ENCODE peak calls at places on chromosome 9, in four cellular contexts. F, P, X and S are unnamed samples.

GRCh38 chr9:120183615-120184014 is 396.4 kb downstream of the CDK5RAP2 start:
- DNase-seq in F (no peak), P (no peak), X (no peak), S (no peak)

GRCh38 chr9:130770679-130771442 is 64.2 kb upstream of the ABL1 start:
- DNase-seq in F (peak; percentile 50), P (no peak), X (peak; percentile 98), S (peak; percentile 47)

GRCh38 chr9:124940894-124941688 is at the start of gene GOLGA1:
- DNase-seq in F (peak; percentile 89), P (peak; percentile 97), X (peak; percentile 96), S (peak; percentile 93)

GRCh38 chr9:125258832-125259534 is 2.6 kb upstream of the GAPVD1 start:
- DNase-seq in F (peak; percentile 55), P (no peak), X (no peak), S (no peak)

GRCh38 chr9:28770827-28771226 is 1197.5 kb upstream of the C9orf72 start:
- DNase-seq in F (no peak), P (no peak), X (no peak), S (no peak)

GRCh38 chr9:37449877-37450632 is 15.2 kb downstream of the ZBTB5 start:
- DNase-seq in F (no peak), P (no peak), X (no peak), S (no peak)

GRCh38 chr9:127873886-127874285 is 3.6 kb downstream of the AK1 start:
- DNase-seq in F (no peak), P (no peak), X (no peak), S (no peak)

GRCh38 chr9:137176302-137177182 is 4.7 kb upstream of the TMEM210 start:
- DNase-seq in F (peak; percentile 49), P (no peak), X (peak; percentile 55), S (no peak)

GRCh38 chr9:91690540-91691249 is 259.3 kb downstream of the ROR2 start:
- DNase-seq in F (no peak), P (no peak), X (no peak), S (no peak)

GRCh38 chr9:112233769-112234168 is 58.7 kb upstream of the SUSD1 start:
- DNase-seq in F (peak; percentile 18), P (no peak), X (no peak), S (no peak)

GRCh38 chr9:35482071-35482470 is 7.8 kb upstream of the RUSC2 start:
- DNase-seq in F (no peak), P (no peak), X (no peak), S (no peak)

GRCh38 chr9:33415152-33416038 is 13.0 kb upstream of the AQP7 start:
- DNase-seq in F (peak; percentile 99), P (peak; percentile 93), X (peak; percentile 80), S (peak; percentile 51)

GRCh38 chr9:93306081-93306480 is 122.1 kb downstream of the WNK2 start:
- DNase-seq in F (no peak), P (peak; percentile 45), X (no peak), S (no peak)

GRCh38 chr9:4298255-4299005 is 1.4 kb downstream of the GLIS3 start:
- DNase-seq in F (no peak), P (peak; percentile 72), X (no peak), S (no peak)

GRCh38 chr9:75039006-75039405 is 10.9 kb upstream of the CARNMT1 start:
- DNase-seq in F (no peak), P (no peak), X (no peak), S (no peak)

GRCh38 chr9:132283863-132284262 is 70.9 kb downstream of the SETX start:
- DNase-seq in F (no peak), P (no peak), X (no peak), S (no peak)

GRCh38 chr9:111959468-111959941 is 62.9 kb downstream of the UGCG start:
- DNase-seq in F (peak; percentile 27), P (no peak), X (no peak), S (no peak)

GRCh38 chr9:38329980-38330379 is 62.5 kb upstream of the ALDH1B1 start:
- DNase-seq in F (no peak), P (no peak), X (no peak), S (no peak)

GRCh38 chr9:81108391-81108790 is 581.0 kb downstream of the TLE1 start:
- DNase-seq in F (no peak), P (no peak), X (no peak), S (no peak)

GRCh38 chr9:108467653-108468324 is 388.0 kb downstream of the ACTL7B start:
- DNase-seq in F (peak; percentile 87), P (no peak), X (no peak), S (no peak)

GRCh38 chr9:108466238-108466637 is 389.5 kb downstream of the ACTL7B start:
- DNase-seq in F (no peak), P (no peak), X (no peak), S (no peak)

GRCh38 chr9:108468364-108468763 is 387.4 kb downstream of the ACTL7B start:
- DNase-seq in F (no peak), P (peak; percentile 84), X (peak; percentile 35), S (peak; percentile 40)

GRCh38 chr9:108469654-108470053 is 386.1 kb downstream of the ACTL7B start:
- DNase-seq in F (no peak), P (no peak), X (no peak), S (no peak)

GRCh38 chr9:108463927-108464606 is 391.7 kb downstream of the ACTL7B start:
- DNase-seq in F (no peak), P (no peak), X (no peak), S (no peak)
- TF ChIP-seq ZNF274 in F (no peak), P (no peak), X (no peak), S (no peak)

DNA sequence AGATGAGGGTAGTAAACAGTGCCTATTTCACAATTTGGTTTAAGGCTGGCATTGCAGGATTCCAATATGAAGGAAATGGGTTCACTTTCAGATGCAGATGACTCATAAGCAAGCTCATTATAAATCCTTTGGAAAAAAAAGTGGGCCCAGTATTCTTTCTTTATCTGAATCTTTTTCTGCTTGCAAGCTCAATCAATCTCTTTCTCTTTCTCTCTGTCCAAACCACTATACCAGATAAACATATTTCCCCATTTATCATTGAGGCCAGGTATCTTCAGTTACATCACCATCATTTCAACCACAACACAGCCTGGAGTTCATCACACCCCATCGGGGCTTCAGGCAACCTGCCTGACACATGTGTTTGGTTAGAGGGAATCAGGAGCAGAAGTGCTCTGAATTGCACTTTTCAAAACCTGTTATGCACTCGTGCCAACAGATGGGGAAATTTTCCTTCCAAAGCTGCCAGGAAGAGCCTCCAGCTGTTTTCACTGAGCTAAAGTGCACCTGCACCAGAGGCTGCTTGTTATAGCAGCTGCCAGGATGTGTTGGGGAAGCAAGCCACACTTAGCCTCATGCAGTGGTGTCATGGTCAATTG is 30.0 kb upstream of the MAMDC2 start:
- DNase-seq in F (no peak), P (no peak), X (no peak), S (no peak)
- TF ChIP-seq ZNF274 in F (no peak), P (no peak), X (no peak), S (no peak)

GRCh38 chr9:121299467-121300282 is 31.7 kb downstream of the GSN start:
- DNase-seq in F (no peak), P (peak; percentile 62), X (no peak), S (no peak)
- TF ChIP-seq ZNF274 in F (peak; percentile 38), P (no peak), X (no peak), S (no peak)

GRCh38 chr9:73200694-73201432 is 49.2 kb downstream of the ANXA1 start:
- DNase-seq in F (peak; percentile 33), P (no peak), X (no peak), S (peak; percentile 15)
- TF ChIP-seq ZNF274 in F (no peak), P (no peak), X (no peak), S (no peak)

DNA sequence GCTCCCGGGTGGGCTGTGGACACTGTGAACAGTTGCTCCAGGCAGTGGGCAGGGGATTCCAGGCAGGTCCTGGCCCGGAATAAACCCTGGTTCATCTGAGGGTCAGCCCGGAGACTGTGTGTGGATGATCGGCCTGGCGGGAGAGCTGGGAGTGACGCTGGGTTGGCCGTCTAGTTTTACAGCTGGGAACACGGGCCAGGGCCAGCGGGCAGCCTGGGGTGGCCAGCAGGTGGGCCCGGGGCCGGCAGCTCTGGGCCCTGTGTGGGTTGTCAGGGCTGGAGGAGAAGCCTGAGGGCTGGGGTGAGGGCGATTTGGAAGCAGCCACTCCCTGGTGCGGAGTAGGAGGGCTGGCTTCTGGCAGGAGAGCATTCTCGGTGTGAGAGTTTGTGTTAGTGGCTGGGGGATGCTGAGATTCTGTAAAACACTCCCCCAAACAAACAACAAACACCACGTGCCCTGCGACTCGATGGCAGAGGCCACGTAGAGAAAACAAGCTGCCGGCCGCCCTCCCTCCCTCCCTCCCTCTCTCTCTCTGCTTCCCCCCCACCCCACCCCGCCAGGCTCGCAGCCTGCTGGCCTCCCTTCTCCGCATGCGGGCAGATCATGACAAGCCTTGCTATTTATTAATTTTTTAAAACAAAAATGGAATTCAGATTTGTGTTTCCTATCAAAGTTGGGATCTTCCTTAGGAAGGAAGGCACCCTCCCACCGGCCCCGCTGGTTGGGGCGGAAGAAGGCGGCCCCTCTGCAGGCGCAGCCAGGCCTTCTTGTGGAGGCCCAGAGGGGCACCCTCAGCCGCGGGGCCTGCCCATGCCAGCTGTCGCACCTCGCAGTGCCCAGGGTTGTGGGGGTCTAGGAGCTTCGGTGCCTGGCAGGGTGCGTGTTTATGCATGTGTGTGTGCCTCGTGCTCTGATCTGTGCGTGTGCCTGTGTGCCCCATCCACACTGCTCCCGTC is 49.5 kb downstream of the RXRA start:
- DNase-seq in F (no peak), P (no peak), X (peak; percentile 39), S (no peak)
- TF ChIP-seq ZNF274 in F (no peak), P (no peak), X (no peak), S (no peak)

DNA sequence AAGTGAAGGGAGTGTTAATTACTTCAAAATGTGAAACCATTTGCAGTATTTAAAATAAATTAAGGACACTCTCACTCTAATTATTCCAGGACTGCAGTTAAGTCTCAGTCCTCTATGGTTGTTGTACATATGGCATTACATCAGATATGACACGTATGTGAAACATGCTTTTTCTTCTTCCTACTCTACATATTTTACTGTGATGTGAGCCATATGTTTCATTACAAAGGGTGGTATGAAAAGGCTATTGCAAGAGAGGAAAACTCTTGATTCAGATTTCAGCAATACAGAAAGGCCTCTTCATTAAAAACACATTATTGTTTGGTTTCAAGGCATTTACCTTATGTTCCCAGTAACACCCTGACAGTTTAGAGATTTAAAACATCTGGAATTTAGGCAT is 964.5 kb upstream of the DMAC1 start:
- DNase-seq in F (no peak), P (no peak), X (no peak), S (no peak)
- TF ChIP-seq ZNF274 in F (no peak), P (no peak), X (no peak), S (no peak)

GRCh38 chr9:118331622-118332045 is 627.4 kb downstream of the TLR4 start:
- DNase-seq in F (no peak), P (no peak), X (no peak), S (no peak)
- TF ChIP-seq ZNF274 in F (no peak), P (no peak), X (no peak), S (no peak)